ENCODE peak calls at places on chromosome 15, in five cellular contexts. V, Y, E, J and Q are unnamed samples.

GRCh38 chr15:84832446-84833040 is 15.4 kb downstream of the ALPK3 start:
- DNase-seq in Y (no peak), V (no peak), J (no peak), E (no peak), Q (no peak)

GRCh38 chr15:72271895-72272212 is 500 bp downstream of the PARP6 start:
- DNase-seq in V (no peak), J (peak; percentile 6), Y (no peak), E (no peak), Q (no peak)

GRCh38 chr15:40934457-40934856 is 5.3 kb downstream of the DLL4 start:
- DNase-seq in E (no peak), V (no peak), J (no peak), Y (no peak), Q (no peak)

GRCh38 chr15:72890043-72890442 is 106.5 kb upstream of the ADPGK start:
- DNase-seq in V (no peak), E (no peak), Y (no peak), J (no peak), Q (no peak)

GRCh38 chr15:90955911-90956310 is 1.2 kb downstream of the RCCD1 start:
- DNase-seq in V (no peak), Y (no peak), E (no peak), J (no peak), Q (peak; percentile 22)

GRCh38 chr15:41506796-41507341 is 6.8 kb downstream of the LTK start:
- DNase-seq in E (no peak), Y (no peak), V (no peak), J (no peak), Q (no peak)

GRCh38 chr15:38084289-38084688 is 149.8 kb downstream of the TMCO5A start:
- DNase-seq in Y (no peak), V (no peak), J (no peak), E (no peak), Q (no peak)

GRCh38 chr15:31255732-31256384 is 70.8 kb upstream of the KLF13 start:
- DNase-seq in V (no peak), J (no peak), Y (no peak), E (no peak), Q (no peak)

GRCh38 chr15:78840661-78841060 is 29.4 kb upstream of the ADAMTS7 start:
- DNase-seq in V (no peak), E (no peak), Y (peak; percentile 19), J (no peak), Q (no peak)

GRCh38 chr15:48548376-48548775 is 97.1 kb downstream of the FBN1 start:
- DNase-seq in V (no peak), E (no peak), Y (no peak), J (no peak), Q (no peak)

GRCh38 chr15:45583731-45584639 is 3.2 kb upstream of the BLOC1S6 start:
- DNase-seq in E (no peak), Y (no peak), V (no peak), J (no peak), Q (no peak)

GRCh38 chr15:42364529-42364928 is 5.2 kb downstream of the CAPN3 start:
- DNase-seq in E (no peak), J (no peak), Y (no peak), V (no peak), Q (peak; percentile 64)

GRCh38 chr15:56353740-56354139 is 11.5 kb upstream of the TEX9 start:
- DNase-seq in E (no peak), J (no peak), Y (no peak), V (no peak), Q (no peak)

GRCh38 chr15:75712668-75713337 is at the start of gene CSPG4:
- DNase-seq in Y (peak; percentile 52), V (no peak), J (no peak), E (no peak), Q (peak; percentile 58)

GRCh38 chr15:88255496-88256171 is 905 bp downstream of the NTRK3 start:
- DNase-seq in E (no peak), Y (peak; percentile 36), V (peak; percentile 28), J (no peak), Q (no peak)

GRCh38 chr15:25763954-25764353 is 99.2 kb downstream of the ATP10A start:
- DNase-seq in J (no peak), E (no peak), Y (no peak), V (no peak), Q (no peak)

GRCh38 chr15:79617071-79617470 is 184.9 kb downstream of the MINAR1 start:
- DNase-seq in Y (no peak), V (no peak), E (no peak), J (no peak), Q (no peak)

GRCh38 chr15:84908564-84908963 is 24.1 kb downstream of the SLC28A1 start:
- DNase-seq in Y (no peak), J (no peak), E (no peak), V (no peak), Q (no peak)

GRCh38 chr15:76904461-76905012 is 603 bp downstream of the SCAPER start:
- DNase-seq in J (peak; percentile 3), V (no peak), Y (peak; percentile 26), E (no peak), Q (no peak)

GRCh38 chr15:98796685-98797084 is 148.3 kb downstream of the IGF1R start:
- DNase-seq in Y (no peak), V (no peak), E (no peak), J (no peak), Q (peak; percentile 18)

GRCh38 chr15:63985221-63986184 is 60.8 kb downstream of the DAPK2 start:
- DNase-seq in E (no peak), J (no peak), V (no peak), Y (no peak), Q (no peak)

GRCh38 chr15:40051616-40052415 is 12.8 kb upstream of the SRP14 start:
- DNase-seq in J (no peak), Y (no peak), V (no peak), E (no peak), Q (no peak)

GRCh38 chr15:57213783-57214366 is 162.4 kb upstream of the CGNL1 start:
- DNase-seq in E (peak; percentile 51), V (peak; percentile 55), J (no peak), Y (no peak), Q (peak; percentile 11)

GRCh38 chr15:101003706-101004105 is 84.5 kb downstream of the LRRK1 start:
- DNase-seq in V (no peak), E (no peak), J (no peak), Y (no peak), Q (no peak)

GRCh38 chr15:69784808-69785550 is 312.7 kb downstream of the TLE3 start:
- DNase-seq in V (no peak), E (no peak), Y (peak; percentile 33), J (no peak), Q (no peak)

GRCh38 chr15:63042879-63043340 is 363 bp downstream of the TPM1 start:
- DNase-seq in J (no peak), V (no peak), E (no peak), Y (no peak), Q (no peak)

GRCh38 chr15:84734794-84735479 is 13.5 kb upstream of the ZNF592 start:
- DNase-seq in J (peak; percentile 52), E (peak; percentile 74), Y (peak; percentile 7), V (no peak), Q (peak; percentile 38)